ENCODE peak calls at places on chromosomes 4 and X, in seven cellular contexts. M is left lung, D is HCT116, U is thyroid gland, W is cardiac muscle cell, E is stomach, T is lung. Z is an unnamed sample.

GRCh38 chrX:86887341-86887740 is 630.3 kb upstream of the KLHL4 start:
- DNase-seq in T (no peak), E (no peak), M (no peak), D (no peak), W (no peak), U (no peak), Z (no peak)

GRCh38 chr4:104989363-104989762 is 157.3 kb upstream of the TET2 start:
- DNase-seq in U (no peak), W (peak; percentile 8), M (no peak), T (no peak), E (no peak), D (no peak), Z (no peak)

GRCh38 chrX:136879001-136879667 is 1.4 kb downstream of the RBMX start:
- DNase-seq in E (no peak), U (no peak), T (no peak), D (no peak), W (peak; percentile 27), M (no peak), Z (no peak)

GRCh38 chrX:74613350-74614192 is 853 bp downstream of the RLIM start:
- DNase-seq in T (no peak), U (peak; percentile 1), M (no peak), W (peak; percentile 51), D (no peak), E (peak; percentile 26), Z (peak; percentile 18)

GRCh38 chr4:183635737-183636136 is 23.2 kb downstream of the RWDD4 start:
- DNase-seq in M (no peak), U (no peak), T (no peak), E (no peak), W (peak; percentile 36), D (no peak), Z (no peak)

GRCh38 chr4:79682161-79682560 is 274.1 kb upstream of the GK2 start:
- DNase-seq in M (no peak), W (no peak), D (no peak), T (no peak), U (no peak), E (no peak), Z (no peak)

GRCh38 chr4:75990129-75990528 is 616 bp downstream of the SDAD1 start:
- DNase-seq in M (no peak), E (no peak), T (no peak), D (no peak), U (peak; percentile 14), W (peak; percentile 31), Z (peak; percentile 8)

GRCh38 chrX:138638996-138639395 is 72.5 kb downstream of the FGF13 start:
- DNase-seq in D (no peak), E (no peak), M (no peak), T (no peak), U (no peak), W (no peak), Z (no peak)

GRCh38 chr4:185018834-185019450 is 652 bp downstream of the HELT start:
- DNase-seq in T (peak; percentile 63), W (no peak), M (no peak), E (no peak), U (peak; percentile 23), D (no peak), Z (no peak)

GRCh38 chrX:150761176-150761818 is 68.1 kb downstream of the MTMR1 start:
- DNase-seq in W (no peak), M (no peak), E (no peak), D (no peak), U (no peak), T (no peak), Z (no peak)

GRCh38 chr4:40331092-40331824 is 3.9 kb upstream of the CHRNA9 start:
- DNase-seq in E (no peak), D (no peak), W (peak; percentile 67), M (no peak), U (no peak), T (no peak), Z (no peak)

GRCh38 chr4:169397762-169398161 is 127.0 kb upstream of the SH3RF1 start:
- DNase-seq in D (no peak), W (peak; percentile 29), M (no peak), E (no peak), U (no peak), T (no peak), Z (no peak)

GRCh38 chr4:98963538-98964433 is 31.7 kb upstream of the METAP1 start:
- DNase-seq in D (no peak), U (no peak), E (no peak), T (no peak), M (no peak), W (no peak), Z (peak; percentile 60)

GRCh38 chrX:1451676-1452496 is 823 bp downstream of the ASMTL start:
- DNase-seq in T (peak; percentile 39), E (peak; percentile 24), U (no peak), M (no peak), W (no peak), D (no peak), Z (no peak)

GRCh38 chrX:33725556-33726232 is 406.4 kb downstream of the FAM47A start:
- DNase-seq in T (no peak), W (no peak), U (peak; percentile 68), M (no peak), E (no peak), D (no peak), Z (peak; percentile 0)

GRCh38 chr4:120808475-120809141 is 113.9 kb downstream of the PRDM5 start:
- DNase-seq in T (no peak), D (no peak), E (no peak), M (peak; percentile 75), U (no peak), W (no peak), Z (no peak)

GRCh38 chr4:37197899-37198298 is 46.6 kb upstream of the NWD2 start:
- DNase-seq in D (no peak), U (no peak), E (no peak), W (no peak), T (no peak), M (no peak), Z (no peak)

GRCh38 chrX:2449135-2449886 is 51.5 kb downstream of the DHRSX start:
- DNase-seq in U (no peak), T (no peak), M (no peak), E (no peak), W (no peak), D (no peak), Z (no peak)

GRCh38 chrX:50967734-50968133 is 57.2 kb downstream of the BMP15 start:
- DNase-seq in E (no peak), T (no peak), U (no peak), W (no peak), D (no peak), M (no peak), Z (peak; percentile 3)

GRCh38 chrX:44580466-44580865 is 37.8 kb upstream of the FUNDC1 start:
- DNase-seq in U (no peak), E (no peak), T (no peak), D (no peak), M (no peak), W (peak; percentile 24), Z (peak; percentile 2)

GRCh38 chrX:136608295-136608933 is 39.5 kb upstream of the CD40LG start:
- DNase-seq in M (no peak), W (peak; percentile 42), U (peak; percentile 7), E (peak; percentile 55), D (peak; percentile 3), T (no peak), Z (no peak)

GRCh38 chr4:126539771-126540170 is 1093.0 kb upstream of the INTU start:
- DNase-seq in E (no peak), W (no peak), D (no peak), U (no peak), T (no peak), M (no peak), Z (no peak)

GRCh38 chr4:165464813-165465381 is 86.1 kb downstream of the CPE start:
- DNase-seq in T (no peak), M (no peak), E (no peak), U (peak; percentile 15), D (no peak), W (peak; percentile 73), Z (peak; percentile 60)

GRCh38 chrX:75114638-75115037 is 41.4 kb downstream of the ABCB7 start:
- DNase-seq in M (no peak), W (no peak), E (no peak), T (no peak), D (no peak), U (no peak), Z (no peak)

GRCh38 chr4:40262861-40263260 is 66.0 kb downstream of the RHOH start:
- DNase-seq in U (no peak), M (no peak), T (no peak), W (no peak), E (no peak), D (no peak), Z (no peak)

GRCh38 chr4:19961092-19961491 is 290.6 kb upstream of the SLIT2 start:
- DNase-seq in U (no peak), M (no peak), T (no peak), E (no peak), D (no peak), W (no peak), Z (no peak)

GRCh38 chr4:87961993-87962791 is 13.3 kb upstream of the SPP1 start:
- DNase-seq in U (peak; percentile 25), D (no peak), T (no peak), M (no peak), W (peak; percentile 41), E (no peak), Z (no peak)

GRCh38 chrX:86171366-86171765 is 23.1 kb downstream of the DACH2 start:
- DNase-seq in W (peak; percentile 7), U (peak; percentile 16), T (no peak), M (no peak), D (no peak), E (no peak), Z (no peak)

GRCh38 chr4:67250497-67250896 is 294.8 kb downstream of the CENPC start:
- DNase-seq in U (no peak), D (no peak), T (no peak), E (no peak), W (no peak), M (no peak), Z (no peak)

GRCh38 chrX:39242187-39242586 is 440.9 kb downstream of the MID1IP1 start:
- DNase-seq in U (peak; percentile 23), M (no peak), T (no peak), D (peak; percentile 12), E (peak; percentile 31), W (peak; percentile 23), Z (peak; percentile 32)
- TF ChIP-seq CTCF in U (peak; percentile 43), M (peak; percentile 36), T (peak; percentile 6), D (peak; percentile 51), E (peak; percentile 47), W (peak; percentile 28), Z (peak; percentile 29)

GRCh38 chr4:22695917-22696316 is 3.2 kb downstream of the GBA3 start:
- DNase-seq in T (no peak), U (no peak), M (no peak), W (no peak), E (no peak), D (no peak), Z (no peak)
- H3K27ac ChIP-seq in T (no peak overlapping the region), U (no peak overlapping the region), M (no peak overlapping the region), W (no peak overlapping the region), E (no peak overlapping the region), D (no peak overlapping the region), Z (no peak overlapping the region)

DNA sequence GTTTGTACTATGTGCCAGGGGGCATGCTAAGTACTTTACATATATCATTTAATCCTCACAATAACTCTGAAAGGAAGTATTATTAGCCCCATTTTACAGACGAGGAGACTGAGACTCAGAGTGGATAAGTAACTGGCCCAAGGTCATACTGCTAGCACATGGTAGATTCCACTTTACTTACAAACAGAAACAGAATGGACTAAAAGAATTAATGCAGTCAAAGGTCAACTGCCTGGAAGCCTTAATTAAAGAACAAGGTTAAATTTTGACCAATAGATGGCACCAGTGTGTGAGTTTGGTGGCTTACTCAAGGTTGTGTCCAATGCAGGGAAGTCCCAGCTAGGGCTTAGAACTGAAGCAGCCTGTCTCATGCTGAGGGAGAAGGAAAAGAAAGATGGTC is 4.7 kb downstream of the RIPPLY1 start:
- DNase-seq in M (no peak), U (no peak), D (no peak), W (peak; percentile 71), E (no peak), T (no peak), Z (peak; percentile 20)
- TF ChIP-seq CTCF in M (peak; percentile 16), U (peak; percentile 51), D (peak; percentile 56), W (peak; percentile 40), E (peak; percentile 23), T (peak; percentile 30), Z (no peak)

GRCh38 chr4:30952526-30953219 is 232.5 kb downstream of the PCDH7 start:
- DNase-seq in T (no peak), W (no peak), U (no peak), E (no peak), M (no peak), D (peak; percentile 76), Z (peak; percentile 11)
- H3K27ac ChIP-seq in T (no peak overlapping the region), W (no peak overlapping the region), U (no peak overlapping the region), E (no peak overlapping the region), M (no peak overlapping the region), D (peak overlapping the region; percentile 94), Z (no peak overlapping the region)

Z was measured in RWPE1.